ENCODE peak calls at places on chromosome 17, in eight cellular contexts. One of them, this sample, is unnamed.

GRCh38 chr17:38403491-38403890 is 24.8 kb upstream of the ARHGAP23 start:
- DNase-seq in AG10803: peak; percentile 62
- DNase-seq in CD4-positive, CD25-positive, alpha-beta regulatory T cell: no peak
- DNase-seq in mesothelial cell of epicardium: no peak
- DNase-seq in EL: no peak
- DNase-seq in activated naive CD8-positive, alpha-beta T cell treated with anti-CD3 and anti-CD28 coated beads for 36 hours: no peak
- DNase-seq in effector CD4-positive, alpha-beta T cell: no peak
- DNase-seq in nephron progenitor cell: no peak
- DNase-seq in this sample: no peak

GRCh38 chr17:60729854-60730253 is 52.2 kb downstream of the BCAS3 start:
- DNase-seq in AG10803: no peak
- DNase-seq in CD4-positive, CD25-positive, alpha-beta regulatory T cell: no peak
- DNase-seq in mesothelial cell of epicardium: no peak
- DNase-seq in EL: no peak
- DNase-seq in activated naive CD8-positive, alpha-beta T cell treated with anti-CD3 and anti-CD28 coated beads for 36 hours: no peak
- DNase-seq in effector CD4-positive, alpha-beta T cell: no peak
- DNase-seq in nephron progenitor cell: no peak
- DNase-seq in this sample: no peak

GRCh38 chr17:12789075-12789975 is at the start of gene ARHGAP44:
- DNase-seq in AG10803: peak; percentile 53
- DNase-seq in CD4-positive, CD25-positive, alpha-beta regulatory T cell: no peak
- DNase-seq in mesothelial cell of epicardium: peak; percentile 82
- DNase-seq in EL: peak; percentile 45
- DNase-seq in activated naive CD8-positive, alpha-beta T cell treated with anti-CD3 and anti-CD28 coated beads for 36 hours: peak; percentile 34
- DNase-seq in effector CD4-positive, alpha-beta T cell: no peak
- DNase-seq in nephron progenitor cell: peak; percentile 87
- DNase-seq in this sample: peak; percentile 76

GRCh38 chr17:70447588-70447987 is 278.3 kb downstream of the KCNJ2 start:
- DNase-seq in AG10803: no peak
- DNase-seq in CD4-positive, CD25-positive, alpha-beta regulatory T cell: no peak
- DNase-seq in mesothelial cell of epicardium: no peak
- DNase-seq in EL: peak; percentile 10
- DNase-seq in activated naive CD8-positive, alpha-beta T cell treated with anti-CD3 and anti-CD28 coated beads for 36 hours: no peak
- DNase-seq in effector CD4-positive, alpha-beta T cell: no peak
- DNase-seq in nephron progenitor cell: no peak
- DNase-seq in this sample: no peak

GRCh38 chr17:48559609-48560451 is 14.9 kb upstream of the HOXB2 start:
- DNase-seq in AG10803: no peak
- DNase-seq in CD4-positive, CD25-positive, alpha-beta regulatory T cell: no peak
- DNase-seq in mesothelial cell of epicardium: no peak
- DNase-seq in EL: no peak
- DNase-seq in activated naive CD8-positive, alpha-beta T cell treated with anti-CD3 and anti-CD28 coated beads for 36 hours: no peak
- DNase-seq in effector CD4-positive, alpha-beta T cell: no peak
- DNase-seq in nephron progenitor cell: peak; percentile 38
- DNase-seq in this sample: no peak

GRCh38 chr17:65902831-65903549 is 288.9 kb downstream of the CEP112 start:
- DNase-seq in AG10803: no peak
- DNase-seq in CD4-positive, CD25-positive, alpha-beta regulatory T cell: no peak
- DNase-seq in mesothelial cell of epicardium: no peak
- DNase-seq in EL: no peak
- DNase-seq in activated naive CD8-positive, alpha-beta T cell treated with anti-CD3 and anti-CD28 coated beads for 36 hours: no peak
- DNase-seq in effector CD4-positive, alpha-beta T cell: no peak
- DNase-seq in nephron progenitor cell: no peak
- DNase-seq in this sample: no peak

GRCh38 chr17:48064638-48065037 is 16.5 kb downstream of the NFE2L1 start:
- DNase-seq in AG10803: no peak
- DNase-seq in CD4-positive, CD25-positive, alpha-beta regulatory T cell: no peak
- DNase-seq in mesothelial cell of epicardium: no peak
- DNase-seq in EL: no peak
- DNase-seq in activated naive CD8-positive, alpha-beta T cell treated with anti-CD3 and anti-CD28 coated beads for 36 hours: no peak
- DNase-seq in effector CD4-positive, alpha-beta T cell: no peak
- DNase-seq in nephron progenitor cell: no peak
- DNase-seq in this sample: no peak

GRCh38 chr17:30372755-30373154 is 6.0 kb upstream of the CPD start:
- DNase-seq in AG10803: peak; percentile 17
- DNase-seq in CD4-positive, CD25-positive, alpha-beta regulatory T cell: no peak
- DNase-seq in mesothelial cell of epicardium: no peak
- DNase-seq in EL: peak; percentile 52
- DNase-seq in activated naive CD8-positive, alpha-beta T cell treated with anti-CD3 and anti-CD28 coated beads for 36 hours: peak; percentile 31
- DNase-seq in effector CD4-positive, alpha-beta T cell: no peak
- DNase-seq in nephron progenitor cell: no peak
- DNase-seq in this sample: no peak

GRCh38 chr17:9240659-9241370 is 219.5 kb downstream of the NTN1 start:
- DNase-seq in AG10803: peak; percentile 69
- DNase-seq in CD4-positive, CD25-positive, alpha-beta regulatory T cell: no peak
- DNase-seq in mesothelial cell of epicardium: peak; percentile 56
- DNase-seq in EL: peak; percentile 29
- DNase-seq in activated naive CD8-positive, alpha-beta T cell treated with anti-CD3 and anti-CD28 coated beads for 36 hours: no peak
- DNase-seq in effector CD4-positive, alpha-beta T cell: no peak
- DNase-seq in nephron progenitor cell: peak; percentile 70
- DNase-seq in this sample: peak; percentile 61

GRCh38 chr17:69906306-69906705 is 168.7 kb upstream of the KCNJ16 start:
- DNase-seq in AG10803: no peak
- DNase-seq in CD4-positive, CD25-positive, alpha-beta regulatory T cell: no peak
- DNase-seq in mesothelial cell of epicardium: no peak
- DNase-seq in EL: no peak
- DNase-seq in activated naive CD8-positive, alpha-beta T cell treated with anti-CD3 and anti-CD28 coated beads for 36 hours: no peak
- DNase-seq in effector CD4-positive, alpha-beta T cell: no peak
- DNase-seq in nephron progenitor cell: no peak
- DNase-seq in this sample: no peak

GRCh38 chr17:42577140-42577531 is 393 bp downstream of the PSMC3IP start:
- DNase-seq in AG10803: no peak
- DNase-seq in CD4-positive, CD25-positive, alpha-beta regulatory T cell: no peak
- DNase-seq in mesothelial cell of epicardium: no peak
- DNase-seq in EL: no peak
- DNase-seq in activated naive CD8-positive, alpha-beta T cell treated with anti-CD3 and anti-CD28 coated beads for 36 hours: no peak
- DNase-seq in effector CD4-positive, alpha-beta T cell: no peak
- DNase-seq in nephron progenitor cell: no peak
- DNase-seq in this sample: no peak

GRCh38 chr17:2905697-2906595 is 109.7 kb downstream of the RAP1GAP2 start:
- DNase-seq in AG10803: no peak
- DNase-seq in CD4-positive, CD25-positive, alpha-beta regulatory T cell: no peak
- DNase-seq in mesothelial cell of epicardium: no peak
- DNase-seq in EL: no peak
- DNase-seq in activated naive CD8-positive, alpha-beta T cell treated with anti-CD3 and anti-CD28 coated beads for 36 hours: no peak
- DNase-seq in effector CD4-positive, alpha-beta T cell: no peak
- DNase-seq in nephron progenitor cell: no peak
- DNase-seq in this sample: no peak

GRCh38 chr17:38958756-38959155 is 8.4 kb downstream of the FBXO47 start:
- DNase-seq in AG10803: peak; percentile 85
- DNase-seq in CD4-positive, CD25-positive, alpha-beta regulatory T cell: no peak
- DNase-seq in mesothelial cell of epicardium: no peak
- DNase-seq in EL: peak; percentile 79
- DNase-seq in activated naive CD8-positive, alpha-beta T cell treated with anti-CD3 and anti-CD28 coated beads for 36 hours: no peak
- DNase-seq in effector CD4-positive, alpha-beta T cell: no peak
- DNase-seq in nephron progenitor cell: no peak
- DNase-seq in this sample: no peak